ENCODE peak calls at places on chromosomes 7 and 10, in eight cellular contexts. M is OCI-LY7, S is IMR-90, Y is fibroblast of mammary gland, I is osteocyte, R is choroid plexus epithelial cell, T is AG10803, E is WERI-Rb-1. G is an unnamed sample.

GRCh38 chr7:142303650-142304049 is 45.8 kb upstream of the PRSS58 start:
- DNase-seq in M (peak), R (no peak), Y (peak), S (no peak), I (no peak), T (no peak), E (peak), G (no peak)

GRCh38 chr10:99569253-99569939 is 36.7 kb downstream of the NKX2-3 start:
- DNase-seq in I (no peak), S (no peak), E (no peak), T (no peak), M (no peak), Y (no peak), R (no peak), G (no peak)

GRCh38 chr7:157975401-157976372 is 611.9 kb downstream of the PTPRN2 start:
- DNase-seq in Y (no peak), E (no peak), M (no peak), T (no peak), I (no peak), S (no peak), R (no peak), G (no peak)

GRCh38 chr7:116802784-116803183 is 59.6 kb upstream of the CAPZA2 start:
- DNase-seq in I (no peak), Y (peak), E (peak), S (peak), M (peak), T (peak), R (peak), G (no peak)

GRCh38 chr7:130353196-130353595 is 8.6 kb downstream of the CPA5 start:
- DNase-seq in T (no peak), I (no peak), Y (no peak), R (no peak), S (no peak), E (no peak), M (no peak), G (no peak)

GRCh38 chr10:89238956-89239713 is 12.4 kb downstream of the LIPA start:
- DNase-seq in S (no peak), Y (no peak), I (no peak), R (no peak), T (no peak), E (no peak), M (no peak), G (no peak)

GRCh38 chr10:34859170-34859569 is 44.1 kb upstream of the PARD3 start:
- DNase-seq in M (no peak), I (no peak), T (no peak), E (no peak), S (peak), Y (peak), R (peak), G (no peak)

GRCh38 chr7:88224596-88225275 is 4.9 kb upstream of the SRI start:
- DNase-seq in Y (peak), R (peak), S (peak), T (peak), E (no peak), I (no peak), M (no peak), G (no peak)

GRCh38 chr7:122887198-122887597 is 938 bp upstream of the CADPS2 start:
- DNase-seq in E (peak), S (peak), Y (peak), M (no peak), T (peak), I (no peak), R (peak), G (peak)

GRCh38 chr7:49400891-49401550 is 372.4 kb upstream of the VWC2 start:
- DNase-seq in I (no peak), Y (peak), S (no peak), M (no peak), T (no peak), R (no peak), E (no peak), G (no peak)

GRCh38 chr10:67837519-67838314 is at the start of gene DNAJC12:
- DNase-seq in T (peak), Y (peak), I (no peak), E (peak), M (peak), S (peak), R (peak), G (no peak)

GRCh38 chr10:72173635-72174296 is 42.0 kb upstream of the ANAPC16 start:
- DNase-seq in E (peak), Y (peak), S (peak), T (peak), R (peak), M (peak), I (no peak), G (no peak)

GRCh38 chr10:72174297-72174662 is 41.5 kb upstream of the ANAPC16 start:
- DNase-seq in M (no peak), I (no peak), S (no peak), Y (no peak), T (no peak), E (no peak), R (no peak), G (no peak)

GRCh38 chr10:72177454-72177853 is 38.4 kb upstream of the ANAPC16 start:
- DNase-seq in Y (no peak), T (no peak), R (no peak), S (no peak), E (no peak), M (no peak), I (no peak), G (no peak)

GRCh38 chr10:72175166-72175565 is 40.6 kb upstream of the ANAPC16 start:
- DNase-seq in M (no peak), Y (peak), T (peak), I (no peak), S (peak), R (peak), E (no peak), G (no peak)

DNA sequence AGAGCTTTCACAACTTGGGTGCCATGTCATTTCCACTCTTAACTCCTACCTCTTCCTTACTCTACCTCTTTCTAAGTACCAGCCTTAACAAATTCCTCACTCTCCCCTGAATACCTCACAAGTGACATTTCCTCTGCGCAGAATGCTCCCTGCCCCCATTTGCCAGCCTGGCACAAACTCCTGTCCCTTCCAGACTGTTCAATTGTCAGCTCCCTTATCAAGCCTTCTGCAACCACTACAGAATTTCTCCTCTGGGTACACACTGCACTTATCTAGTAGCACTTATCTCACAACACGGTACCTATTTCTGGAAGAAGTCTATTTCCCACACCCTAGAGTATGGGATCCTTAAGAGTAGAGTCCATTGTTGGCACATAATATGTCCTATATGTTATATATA is 39.1 kb upstream of the ANAPC16 start:
- DNase-seq in M (no peak), T (no peak), E (no peak), S (no peak), Y (no peak), R (no peak), I (no peak), G (no peak)
- TF ChIP-seq CTCF in M (no peak), T (no peak), E (no peak), S (no peak), Y (no peak), R (no peak), I (no peak), G (no peak)

DNA sequence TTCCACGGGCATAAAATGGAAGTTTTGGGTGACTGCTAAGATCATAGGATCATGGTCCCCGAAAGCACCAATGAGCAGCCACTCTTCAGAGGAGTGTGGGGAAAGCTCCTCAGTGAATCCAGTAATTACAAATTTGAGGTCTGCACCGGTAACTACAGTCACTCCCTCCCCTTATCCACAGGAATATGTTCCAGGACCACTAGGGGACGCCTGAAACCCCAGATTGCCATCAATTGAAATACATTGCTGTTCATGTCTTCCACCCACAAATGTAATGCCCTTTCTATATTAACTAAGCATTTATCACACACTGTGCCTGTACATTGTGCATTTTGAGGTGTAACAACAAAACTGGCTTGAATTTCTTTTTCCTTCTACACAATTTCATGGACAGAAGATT is 447.9 kb upstream of the PFKP start:
- DNase-seq in R (peak), S (no peak), I (no peak), E (peak), T (no peak), Y (no peak), M (peak), G (no peak)
- TF ChIP-seq CTCF in R (no peak), S (no peak), I (peak), E (peak), T (no peak), Y (no peak), M (peak), G (peak)

GRCh38 chr7:118590107-118590506 is 365.6 kb downstream of the ANKRD7 start:
- DNase-seq in T (no peak), S (no peak), I (no peak), Y (no peak), M (peak), R (peak), E (peak), G (no peak)
- TF ChIP-seq CTCF in T (no peak), S (peak), I (peak), Y (peak), M (peak), R (peak), E (peak), G (peak)

GRCh38 chr7:20063645-20064044 is 153.5 kb downstream of the MACC1 start:
- DNase-seq in S (no peak), T (no peak), E (no peak), M (no peak), Y (no peak), I (no peak), R (no peak), G (no peak)

GRCh38 chr7:20062932-20063331 is 154.3 kb downstream of the MACC1 start:
- DNase-seq in R (no peak), Y (no peak), E (no peak), T (no peak), M (no peak), S (no peak), I (no peak), G (no peak)

GRCh38 chr7:20064181-20064970 is 152.8 kb downstream of the MACC1 start:
- DNase-seq in Y (peak), R (peak), I (no peak), S (peak), T (peak), E (no peak), M (no peak), G (no peak)

DNA sequence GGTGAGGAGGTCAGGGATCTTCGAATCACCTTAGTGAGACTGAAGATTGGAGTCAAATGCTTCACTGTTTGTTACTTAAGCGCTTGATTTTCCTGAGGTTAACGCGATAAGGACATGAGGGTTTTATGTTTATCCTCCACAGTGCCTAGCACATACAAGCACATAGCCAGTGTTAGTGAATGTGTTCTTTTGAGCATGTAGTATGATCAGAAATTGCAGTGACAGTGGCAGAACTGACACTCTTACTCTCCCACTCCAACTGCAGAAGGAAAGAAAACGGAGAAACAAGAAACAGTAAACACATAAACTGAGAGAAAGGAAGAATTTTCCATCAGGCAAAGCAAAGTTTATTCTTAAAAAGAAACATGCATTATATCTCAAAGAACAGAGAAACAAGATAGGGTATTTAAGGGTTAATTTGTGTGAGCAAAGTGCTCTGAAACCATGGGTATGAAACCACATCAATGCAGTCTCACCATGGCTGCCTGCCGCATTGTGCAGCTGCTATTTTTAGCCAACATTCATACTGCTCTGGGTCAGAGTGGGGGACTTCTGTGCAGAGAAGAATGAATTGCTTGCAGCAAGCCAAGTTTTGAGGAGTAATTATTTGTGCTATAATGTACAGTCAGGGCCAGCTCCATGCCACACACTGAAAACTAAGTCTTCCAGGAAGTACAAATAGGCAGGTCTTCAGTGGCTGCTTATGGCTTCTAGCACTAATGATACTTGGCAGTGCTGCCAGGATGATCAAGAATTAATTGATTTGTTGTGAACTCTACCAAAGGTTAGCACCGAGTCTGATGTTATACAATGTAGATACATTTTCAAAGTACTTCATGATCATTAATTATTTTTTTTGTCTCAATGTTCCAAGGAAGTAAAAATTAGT is 152.0 kb downstream of the MACC1 start:
- DNase-seq in R (peak), Y (peak), S (peak), E (no peak), I (no peak), M (peak), T (peak), G (no peak)
- TF ChIP-seq CTCF in R (no peak), Y (no peak), S (no peak), E (no peak), I (no peak), M (no peak), T (no peak), G (no peak)

DNA sequence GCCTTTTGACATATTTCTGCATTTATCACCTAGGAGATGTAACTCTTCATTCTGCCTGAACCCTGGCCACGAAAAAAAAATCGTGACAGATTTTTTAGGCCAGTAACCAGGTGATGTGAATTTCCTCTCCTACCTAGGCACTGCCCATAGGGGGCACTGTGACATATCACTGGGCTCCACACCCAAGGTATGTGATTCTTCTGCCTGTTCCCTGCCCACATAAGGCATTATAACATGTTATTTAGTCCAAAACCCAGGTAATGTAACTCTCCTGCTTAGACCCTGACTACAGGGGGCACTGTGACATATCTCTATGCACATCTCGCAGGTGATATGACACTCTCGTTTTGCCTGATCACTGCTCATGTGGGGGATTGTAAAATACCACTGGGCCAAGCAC is 29.5 kb upstream of the ZNF107 start:
- DNase-seq in S (no peak), Y (no peak), M (peak), E (peak), T (no peak), I (no peak), R (no peak), G (no peak)
- TF ChIP-seq CTCF in S (no peak), Y (no peak), M (peak), E (peak), T (no peak), I (no peak), R (no peak), G (peak)